ENCODE peak calls at places on chromosomes 5 and 9, in five cellular contexts. P, C, M, J and Z are unnamed samples.
A peak's percentile ranks its signal among the peaks of the same experiment; 100 is the strongest.

GRCh38 chr5:157212307-157212706 is 31.7 kb downstream of the ITK start:
- DNase-seq in P (no peak), C (no peak), M (no peak), J (no peak), Z (no peak)

GRCh38 chr9:126937444-126937843 is 22.9 kb downstream of the RALGPS1 start:
- DNase-seq in P (no peak), C (no peak), M (no peak), J (no peak), Z (no peak)

GRCh38 chr9:13113201-13113600 is 166.3 kb downstream of the MPDZ start:
- DNase-seq in P (no peak), C (no peak), M (no peak), J (peak; percentile 29), Z (no peak)

GRCh38 chr5:12522116-12522515 is 617.9 kb upstream of the CTNND2 start:
- DNase-seq in P (no peak), C (no peak), M (no peak), J (no peak), Z (no peak)

GRCh38 chr5:14118551-14119320 is 24.4 kb upstream of the TRIO start:
- DNase-seq in P (no peak), C (peak; percentile 38), M (no peak), J (no peak), Z (peak; percentile 46)

GRCh38 chr9:134377976-134378375 is 51.7 kb downstream of the RXRA start:
- DNase-seq in P (no peak), C (peak; percentile 73), M (no peak), J (no peak), Z (no peak)

GRCh38 chr9:125759812-125760134 is 12.6 kb downstream of the PBX3 start:
- DNase-seq in P (no peak), C (no peak), M (no peak), J (no peak), Z (peak; percentile 69)

GRCh38 chr9:130810609-130811136 is 24.4 kb upstream of the ABL1 start:
- DNase-seq in P (no peak), C (no peak), M (no peak), J (no peak), Z (no peak)

GRCh38 chr9:79195904-79196303 is 375.9 kb upstream of the TLE4 start:
- DNase-seq in P (no peak), C (no peak), M (no peak), J (peak; percentile 87), Z (no peak)

GRCh38 chr5:51977014-51977413 is 593.8 kb downstream of the ISL1 start:
- DNase-seq in P (no peak), C (no peak), M (no peak), J (no peak), Z (no peak)

GRCh38 chr5:39399135-39400036 is 25.4 kb downstream of the DAB2 start:
- DNase-seq in P (no peak), C (no peak), M (no peak), J (peak; percentile 99), Z (no peak)

GRCh38 chr9:96245399-96245798 is 56.6 kb downstream of the HSD17B3 start:
- DNase-seq in P (no peak), C (no peak), M (no peak), J (no peak), Z (peak; percentile 17)

GRCh38 chr5:171710451-171711024 is 75.1 kb upstream of the SMIM23 start:
- DNase-seq in P (no peak), C (no peak), M (no peak), J (no peak), Z (no peak)

GRCh38 chr5:115947260-115947659 is 15.0 kb upstream of the LVRN start:
- DNase-seq in P (no peak), C (no peak), M (no peak), J (no peak), Z (no peak)

GRCh38 chr5:135887447-135887864 is 8.2 kb downstream of the IL9 start:
- DNase-seq in P (peak; percentile 73), C (no peak), M (no peak), J (peak; percentile 76), Z (peak; percentile 81)

GRCh38 chr9:134386951-134387831 is 60.9 kb downstream of the RXRA start:
- DNase-seq in P (no peak), C (no peak), M (no peak), J (no peak), Z (no peak)

GRCh38 chr9:115262952-115263351 is 145.0 kb upstream of the TNC start:
- DNase-seq in P (no peak), C (no peak), M (no peak), J (no peak), Z (no peak)

GRCh38 chr5:169288066-169288753 is 12.7 kb downstream of the SLIT3 start:
- DNase-seq in P (no peak), C (no peak), M (no peak), J (no peak), Z (no peak)

GRCh38 chr5:169013846-169014245 is 287.1 kb downstream of the SLIT3 start:
- DNase-seq in P (no peak), C (no peak), M (no peak), J (no peak), Z (no peak)

GRCh38 chr5:72121753-72122445 is 14.6 kb downstream of the MAP1B start:
- DNase-seq in P (no peak), C (no peak), M (no peak), J (no peak), Z (no peak)

GRCh38 chr5:10468256-10468655 is 26.6 kb downstream of the ROPN1L start:
- DNase-seq in P (no peak), C (no peak), M (no peak), J (no peak), Z (no peak)

GRCh38 chr5:138391859-138392386 is 39.4 kb downstream of the KDM3B start:
- DNase-seq in P (no peak), C (peak; percentile 56), M (no peak), J (no peak), Z (peak; percentile 37)

GRCh38 chr5:173825215-173825865 is 62.8 kb upstream of the CPEB4 start:
- DNase-seq in P (no peak), C (no peak), M (no peak), J (peak; percentile 55), Z (no peak)

GRCh38 chr5:171808951-171809350 is 23.3 kb downstream of the SMIM23 start:
- DNase-seq in P (no peak), C (no peak), M (no peak), J (no peak), Z (no peak)

GRCh38 chr5:138725153-138725884 is 27.9 kb upstream of the CTNNA1 start:
- DNase-seq in P (peak; percentile 24), C (peak; percentile 46), M (no peak), J (peak; percentile 66), Z (peak; percentile 66)

GRCh38 chr5:165055476-165055875 is 1550.1 kb downstream of the MAT2B start:
- DNase-seq in P (no peak), C (no peak), M (no peak), J (no peak), Z (no peak)

GRCh38 chr5:171707441-171707790 is 78.2 kb upstream of the SMIM23 start:
- DNase-seq in P (no peak), C (no peak), M (no peak), J (no peak), Z (no peak)

GRCh38 chr5:93586948-93587918 is 4.2 kb downstream of the NR2F1 start:
- DNase-seq in P (no peak), C (no peak), M (no peak), J (no peak), Z (peak; percentile 63)
- TF ChIP-seq CTCF in P (no peak), C (no peak), M (no peak), J (no peak), Z (no peak)

GRCh38 chr5:83085106-83085505 is 7.8 kb downstream of the XRCC4 start:
- DNase-seq in P (no peak), C (no peak), M (no peak), J (no peak), Z (no peak)

GRCh38 chr5:83076742-83077661 is at the start of the genes TMEM167A and XRCC4:
- DNase-seq in P (peak; percentile 89), C (peak; percentile 94), M (peak; percentile 87), J (peak; percentile 99), Z (peak; percentile 99)

GRCh38 chr5:83077662-83078261 is 415 bp downstream of the XRCC4 start:
- DNase-seq in P (no peak), C (no peak), M (peak; percentile 2), J (peak; percentile 29), Z (peak; percentile 56)

GRCh38 chr5:83084336-83084735 is 7.0 kb downstream of the XRCC4 start:
- DNase-seq in P (no peak), C (no peak), M (no peak), J (no peak), Z (no peak)

DNA sequence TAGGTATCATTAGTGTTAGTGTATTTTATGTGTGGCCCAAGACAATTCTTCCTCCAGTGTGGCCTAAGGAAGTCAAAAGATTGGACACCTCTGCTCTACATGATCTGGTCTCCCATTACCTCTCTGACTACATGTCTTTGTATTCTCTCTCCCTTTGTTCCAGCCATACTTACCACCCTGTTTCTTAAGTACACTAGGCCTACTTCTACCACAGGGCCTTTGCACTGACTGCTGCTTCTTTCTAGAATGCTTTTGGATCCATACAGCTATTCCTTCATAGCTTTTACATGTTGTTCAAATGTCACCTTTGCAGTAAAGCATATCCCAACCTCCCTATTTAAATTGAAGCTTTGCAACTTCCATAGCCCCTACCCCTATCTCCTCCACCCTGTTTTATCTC is 5.4 kb downstream of the XRCC4 start:
- DNase-seq in P (no peak), C (no peak), M (no peak), J (no peak), Z (no peak)
- TF ChIP-seq CTCF in P (no peak), C (no peak), M (no peak), J (no peak), Z (no peak)

GRCh38 chr5:131496400-131496713 is 138.7 kb downstream of the RAPGEF6 start:
- DNase-seq in P (no peak), C (no peak), M (no peak), J (no peak), Z (no peak)
- TF ChIP-seq CTCF in P (no peak), C (no peak), M (no peak), J (no peak), Z (no peak)

GRCh38 chr5:139871624-139872023 is 76.0 kb downstream of the PSD2 start:
- DNase-seq in P (no peak), C (no peak), M (no peak), J (no peak), Z (no peak)

GRCh38 chr5:139870677-139871076 is 75.1 kb downstream of the PSD2 start:
- DNase-seq in P (no peak), C (no peak), M (no peak), J (no peak), Z (no peak)

GRCh38 chr5:139869042-139869790 is 73.6 kb downstream of the PSD2 start:
- DNase-seq in P (no peak), C (no peak), M (no peak), J (no peak), Z (no peak)

GRCh38 chr5:139873033-139873794 is 77.6 kb downstream of the PSD2 start:
- DNase-seq in P (no peak), C (no peak), M (no peak), J (no peak), Z (no peak)

DNA sequence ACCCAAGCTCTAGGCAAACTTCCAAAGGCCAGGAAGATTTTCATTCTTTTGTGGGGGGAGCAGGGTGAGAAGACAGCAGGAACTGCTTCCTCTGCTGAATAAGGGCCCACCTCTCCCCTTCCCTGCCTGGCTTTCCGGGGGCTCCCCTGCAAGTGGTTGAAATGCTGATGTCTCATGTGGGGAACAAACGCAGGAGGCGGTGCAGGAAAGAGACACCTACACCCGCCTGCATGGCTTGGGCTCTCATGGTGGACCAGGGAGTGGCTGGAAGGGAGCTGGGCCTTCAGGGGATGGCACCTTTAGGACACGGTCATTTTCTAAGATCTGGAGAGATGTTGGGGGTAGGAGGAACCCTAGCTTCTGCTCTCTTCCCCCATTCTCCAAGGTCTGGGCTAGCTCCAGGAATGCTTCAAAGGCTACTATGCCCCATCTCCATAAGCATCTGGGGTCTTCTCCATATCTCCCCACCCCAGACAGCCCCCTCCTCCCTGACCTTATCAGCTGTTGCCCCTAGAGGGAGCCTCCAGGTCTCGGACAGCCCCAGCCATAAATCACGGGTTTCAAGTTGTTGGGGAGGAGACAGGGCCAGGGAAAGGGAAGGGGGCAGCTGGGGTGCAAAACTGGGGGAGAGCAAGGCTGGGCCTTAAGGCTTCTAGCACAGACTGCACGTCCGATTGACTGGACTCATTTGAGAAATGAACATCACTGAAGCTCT is 76.6 kb downstream of the PSD2 start:
- DNase-seq in P (peak; percentile 30), C (no peak), M (no peak), J (no peak), Z (peak; percentile 19)
- TF ChIP-seq CTCF in P (peak; percentile 13), C (no peak), M (no peak), J (no peak), Z (peak; percentile 49)